ENCODE peak calls at places on chromosomes 11 and 22, in nine cellular contexts. X is body of pancreas, E is cardiac fibroblast, U is AG04450, L is epithelial cell of esophagus, D is cardiac muscle cell, H is NB4, K is HL-60, T is thoracic aorta. B is an unnamed sample.

GRCh38 chr11:128324531-128325141 is 262.7 kb downstream of the ETS1 start:
- DNase-seq in T (no peak), E (no peak), U (no peak), X (no peak), K (no peak), H (no peak), D (no peak), L (no peak), B (no peak)

GRCh38 chr11:124739479-124740276 is at the start of gene NRGN:
- DNase-seq in D (peak; percentile 92), H (peak; percentile 89), E (peak; percentile 84), U (peak; percentile 60), L (peak; percentile 91), T (peak; percentile 71), X (peak; percentile 92), K (peak; percentile 76), B (peak; percentile 83)

GRCh38 chr22:42720263-42721044 is at the start of gene A4GALT:
- DNase-seq in L (no peak), T (no peak), K (no peak), X (no peak), E (no peak), H (no peak), U (no peak), D (peak; percentile 20), B (no peak)

GRCh38 chr11:126628790-126629621 is 273.5 kb downstream of the ST3GAL4 start:
- DNase-seq in D (peak; percentile 51), L (no peak), H (no peak), E (no peak), X (no peak), U (peak; percentile 1), K (no peak), T (no peak), B (peak; percentile 36)

GRCh38 chr11:86571273-86571948 is 101.0 kb downstream of the ME3 start:
- DNase-seq in X (no peak), D (peak; percentile 26), K (no peak), T (no peak), H (peak; percentile 33), L (no peak), E (no peak), U (no peak), B (peak; percentile 20)

GRCh38 chr22:44037519-44038370 is 13.6 kb downstream of the PARVB start:
- DNase-seq in H (no peak), U (peak; percentile 86), K (no peak), D (peak; percentile 82), T (no peak), L (peak; percentile 96), X (no peak), E (peak; percentile 95), B (peak; percentile 92)

GRCh38 chr11:75777461-75778110 is 9.0 kb downstream of the DGAT2 start:
- DNase-seq in K (peak; percentile 67), D (no peak), X (no peak), U (no peak), L (no peak), H (peak; percentile 75), E (peak; percentile 18), T (no peak), B (no peak)

GRCh38 chr11:8812438-8812837 is 98.6 kb upstream of the AKIP1 start:
- DNase-seq in L (peak; percentile 42), T (no peak), K (peak; percentile 98), X (peak; percentile 68), D (peak; percentile 65), U (no peak), H (peak; percentile 71), E (peak; percentile 46), B (peak; percentile 75)

GRCh38 chr11:69874984-69875673 is 55.9 kb upstream of the FGF3 start:
- DNase-seq in L (no peak), T (no peak), E (no peak), K (no peak), X (peak; percentile 9), D (no peak), H (no peak), U (no peak), B (no peak)

GRCh38 chr11:104650234-104650633 is 248.0 kb downstream of the CASP12 start:
- DNase-seq in H (peak; percentile 65), U (no peak), X (no peak), K (no peak), E (no peak), L (no peak), T (no peak), D (no peak), B (no peak)

GRCh38 chr11:9861860-9862725 is 198.2 kb downstream of the SWAP70 start:
- DNase-seq in E (peak; percentile 90), L (peak; percentile 74), T (no peak), K (peak; percentile 74), D (peak; percentile 83), U (no peak), H (peak; percentile 81), X (peak; percentile 44), B (peak; percentile 74)

GRCh38 chr22:49284931-49285330 is 542.7 kb downstream of the BRD1 start:
- DNase-seq in D (no peak), E (no peak), U (no peak), L (no peak), X (no peak), K (no peak), T (no peak), H (no peak), B (no peak)

GRCh38 chr11:109648804-109649203 is 226.8 kb downstream of the C11orf87 start:
- DNase-seq in X (no peak), E (no peak), U (no peak), D (no peak), K (no peak), H (no peak), L (no peak), T (no peak), B (no peak)

GRCh38 chr11:74070713-74071506 is 62.0 kb upstream of the UCP3 start:
- DNase-seq in T (no peak), U (no peak), E (no peak), X (no peak), K (no peak), L (no peak), D (no peak), H (no peak), B (peak; percentile 57)

GRCh38 chr22:45154383-45154782 is 9.3 kb upstream of the NUP50 start:
- DNase-seq in K (no peak), U (no peak), E (peak; percentile 59), X (no peak), L (peak; percentile 58), H (no peak), T (no peak), D (peak; percentile 81), B (peak; percentile 90)

GRCh38 chr11:6602096-6602940 is 1.1 kb downstream of the RRP8 start:
- DNase-seq in H (no peak), D (no peak), L (no peak), T (no peak), U (no peak), X (no peak), K (no peak), E (no peak), B (no peak)

GRCh38 chr22:39614442-39614841 is 43.9 kb downstream of the CACNA1I start:
- DNase-seq in H (no peak), D (no peak), U (no peak), L (no peak), X (no peak), T (no peak), E (no peak), K (no peak), B (no peak)
- TF ChIP-seq CTCF in H (no peak), D (no peak), U (no peak), L (no peak), X (no peak), T (no peak), E (no peak), K (no peak), B (no peak)

DNA sequence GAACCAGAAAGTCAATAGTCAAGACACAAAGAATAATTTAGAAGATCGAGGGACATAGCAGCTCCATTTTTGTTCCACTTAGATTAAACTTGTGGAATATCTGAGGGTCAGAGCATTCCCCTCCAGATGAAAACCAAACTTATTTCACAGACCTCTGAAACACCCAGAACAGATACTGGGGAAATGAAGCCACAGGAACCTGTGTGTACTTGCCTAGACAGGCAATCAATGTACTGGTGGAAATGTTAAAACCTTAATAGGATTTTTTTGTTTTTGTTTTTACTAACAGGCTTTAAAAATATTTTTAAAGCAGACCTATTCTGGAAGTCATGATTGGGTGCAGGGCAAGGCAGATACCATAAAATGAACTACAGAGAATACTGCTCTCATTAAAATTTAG is 4.1 kb upstream of the FAR1 start:
- DNase-seq in U (no peak), T (no peak), X (no peak), H (no peak), D (no peak), E (no peak), L (peak; percentile 40), K (no peak), B (no peak)
- H3K4me3 ChIP-seq in U (no peak overlapping the region), T (no peak overlapping the region), X (no peak overlapping the region), H (no peak overlapping the region), D (no peak overlapping the region), E (no peak overlapping the region), L (no peak overlapping the region), K (no peak overlapping the region), B (no peak overlapping the region)

GRCh38 chr11:65059523-65059922 is 1.2 kb upstream of the NAALADL1 start:
- DNase-seq in K (no peak), L (no peak), D (no peak), U (no peak), T (no peak), E (no peak), H (no peak), X (no peak), B (no peak)

GRCh38 chr11:65058419-65059054 is at the start of gene NAALADL1:
- DNase-seq in H (no peak), X (no peak), U (no peak), E (no peak), D (no peak), T (no peak), K (no peak), L (no peak), B (no peak)

GRCh38 chr11:65059959-65060824 is 1.8 kb upstream of the NAALADL1 start:
- DNase-seq in H (no peak), D (peak; percentile 9), X (no peak), U (no peak), L (no peak), T (no peak), K (no peak), E (peak; percentile 41), B (no peak)

GRCh38 chr11:65063532-65063931 is 5.2 kb upstream of the NAALADL1 start:
- DNase-seq in D (no peak), L (peak; percentile 65), K (no peak), U (no peak), X (no peak), E (no peak), H (no peak), T (no peak), B (no peak)

DNA sequence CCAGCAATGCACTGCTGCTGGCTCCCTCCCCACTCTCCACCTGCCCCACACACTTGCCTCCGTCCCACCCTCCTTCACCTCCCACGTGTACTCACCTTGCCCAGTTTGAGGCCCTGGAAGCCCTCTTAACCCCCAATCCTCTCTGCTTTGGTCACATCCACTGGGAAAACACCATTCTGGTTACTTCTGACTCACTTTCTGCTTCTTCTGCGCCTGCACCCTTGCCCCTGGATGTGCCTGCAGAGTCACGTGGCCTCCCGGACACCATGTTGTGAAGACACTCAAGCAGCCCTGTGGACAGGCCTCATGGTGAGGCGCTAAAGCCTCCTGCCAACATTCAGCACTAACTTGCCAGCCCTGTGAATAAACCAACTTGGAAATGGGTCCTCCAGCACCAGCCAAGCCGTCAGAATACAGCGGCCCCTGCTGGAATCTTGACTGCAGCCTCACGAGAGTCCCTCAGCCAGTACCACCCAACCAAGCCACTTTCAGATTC is 2.6 kb upstream of the NAALADL1 start:
- DNase-seq in E (peak; percentile 26), H (peak; percentile 46), X (no peak), L (peak; percentile 26), U (no peak), T (no peak), K (no peak), D (peak; percentile 51), B (peak; percentile 37)
- TF ChIP-seq CTCF in E (peak; percentile 34), H (no peak), X (no peak), L (peak; percentile 19), U (peak; percentile 34), T (no peak), K (no peak), D (peak; percentile 46), B (peak; percentile 36)

GRCh38 chr22:28052818-28053217 is 133.8 kb upstream of the PITPNB start:
- DNase-seq in H (no peak), U (no peak), E (no peak), T (no peak), X (no peak), K (no peak), L (no peak), D (no peak), B (no peak)
- H3K4me3 ChIP-seq in H (no peak overlapping the region), U (no peak overlapping the region), E (no peak overlapping the region), T (no peak overlapping the region), X (no peak overlapping the region), K (no peak overlapping the region), L (no peak overlapping the region), D (no peak overlapping the region), B (no peak overlapping the region)

B was measured in fibroblast of villous mesenchyme.